ENCODE peak calls at places on chromosomes 11 and 22, in nine cellular contexts. D, H, U, N, E, O, K, B and J are unnamed samples.

GRCh38 chr11:111691731-111692130 is 74.5 kb downstream of the PPP2R1B start:
- DNase-seq in D (no peak), H (no peak), U (no peak), N (no peak), E (no peak), O (no peak), K (no peak), B (no peak), J (no peak)

GRCh38 chr11:47333886-47334443 is 18.5 kb downstream of the MYBPC3 start:
- DNase-seq in D (no peak), H (no peak), U (no peak), N (no peak), E (no peak), O (no peak), K (no peak), B (no peak), J (no peak)

GRCh38 chr22:37229805-37230672 is 14.0 kb downstream of the RAC2 start:
- DNase-seq in D (no peak), H (peak), U (peak), N (peak), E (peak), O (no peak), K (peak), B (peak), J (no peak)

GRCh38 chr11:66529069-66529468 is 16.8 kb downstream of the ZDHHC24 start:
- DNase-seq in D (no peak), H (no peak), U (no peak), N (no peak), E (no peak), O (no peak), K (no peak), B (no peak), J (no peak)

GRCh38 chr11:68261749-68262543 is 9.8 kb downstream of the C11orf24 start:
- DNase-seq in D (no peak), H (no peak), U (no peak), N (no peak), E (no peak), O (no peak), K (no peak), B (no peak), J (no peak)

GRCh38 chr11:81007046-81007445 is 1566.2 kb upstream of the TENM4 start:
- DNase-seq in D (no peak), H (no peak), U (peak), N (no peak), E (peak), O (no peak), K (no peak), B (no peak), J (no peak)

GRCh38 chr11:114358711-114359110 is 41.6 kb downstream of the C11orf71 start:
- DNase-seq in D (no peak), H (no peak), U (peak), N (no peak), E (no peak), O (no peak), K (no peak), B (no peak), J (no peak)

GRCh38 chr11:103024086-103024485 is 67.9 kb downstream of the DCUN1D5 start:
- DNase-seq in D (no peak), H (no peak), U (no peak), N (no peak), E (no peak), O (no peak), K (no peak), B (no peak), J (no peak)

GRCh38 chr11:9138612-9139579 is 47.5 kb upstream of the SCUBE2 start:
- DNase-seq in D (peak), H (no peak), U (peak), N (peak), E (peak), O (no peak), K (peak), B (peak), J (no peak)

GRCh38 chr11:85717360-85717927 is 31.4 kb upstream of the CCDC89 start:
- DNase-seq in D (no peak), H (no peak), U (no peak), N (no peak), E (no peak), O (no peak), K (no peak), B (no peak), J (no peak)

GRCh38 chr11:20739004-20739612 is 69.7 kb downstream of the NELL1 start:
- DNase-seq in D (no peak), H (no peak), U (no peak), N (no peak), E (no peak), O (no peak), K (no peak), B (no peak), J (no peak)

GRCh38 chr11:9461760-9462134 is 935 bp downstream of the ZNF143 start:
- DNase-seq in D (no peak), H (no peak), U (peak), N (no peak), E (peak), O (no peak), K (no peak), B (no peak), J (no peak)

GRCh38 chr11:44622190-44622650 is 56.8 kb downstream of the CD82 start:
- DNase-seq in D (no peak), H (no peak), U (no peak), N (peak), E (no peak), O (no peak), K (peak), B (no peak), J (no peak)

GRCh38 chr11:19243601-19244000 is 2.9 kb upstream of the E2F8 start:
- DNase-seq in D (no peak), H (no peak), U (no peak), N (no peak), E (no peak), O (no peak), K (no peak), B (no peak), J (no peak)

GRCh38 chr11:123308077-123308476 is 113.0 kb upstream of the CLMP start:
- DNase-seq in D (no peak), H (no peak), U (peak), N (no peak), E (peak), O (no peak), K (no peak), B (no peak), J (no peak)

GRCh38 chr22:47328550-47329243 is 566.2 kb downstream of the TBC1D22A start:
- DNase-seq in D (peak), H (no peak), U (peak), N (no peak), E (peak), O (no peak), K (no peak), B (no peak), J (no peak)

GRCh38 chr11:117664897-117665296 is 132.1 kb downstream of the DSCAML1 start:
- DNase-seq in D (no peak), H (no peak), U (no peak), N (no peak), E (no peak), O (no peak), K (peak), B (peak), J (peak)

GRCh38 chr11:78662811-78663210 is 88.1 kb upstream of the NARS2 start:
- DNase-seq in D (no peak), H (no peak), U (no peak), N (no peak), E (no peak), O (no peak), K (no peak), B (no peak), J (no peak)

GRCh38 chr11:123145661-123146060 is 49.4 kb downstream of the CLMP start:
- DNase-seq in D (no peak), H (no peak), U (no peak), N (no peak), E (no peak), O (no peak), K (no peak), B (no peak), J (peak)

GRCh38 chr11:95556342-95557151 is 233.0 kb downstream of the FAM76B start:
- DNase-seq in D (peak), H (no peak), U (peak), N (no peak), E (peak), O (no peak), K (no peak), B (no peak), J (no peak)

GRCh38 chr11:125343732-125344131 is 152.3 kb downstream of the FEZ1 start:
- DNase-seq in D (no peak), H (no peak), U (peak), N (no peak), E (peak), O (no peak), K (no peak), B (no peak), J (no peak)

GRCh38 chr11:122882809-122883681 is 486 bp downstream of the JHY start:
- DNase-seq in D (no peak), H (peak), U (no peak), N (peak), E (no peak), O (peak), K (peak), B (peak), J (peak)

GRCh38 chr11:123561046-123561781 is 93.2 kb downstream of the SCN3B start:
- DNase-seq in D (no peak), H (no peak), U (peak), N (peak), E (peak), O (peak), K (no peak), B (no peak), J (peak)

GRCh38 chr22:48885919-48886305 is 941.8 kb downstream of the BRD1 start:
- DNase-seq in D (no peak), H (no peak), U (no peak), N (no peak), E (no peak), O (no peak), K (no peak), B (no peak), J (no peak)

GRCh38 chr11:76443254-76443935 is 1.4 kb upstream of the EMSY start:
- DNase-seq in D (no peak), H (no peak), U (peak), N (no peak), E (peak), O (no peak), K (no peak), B (no peak), J (peak)

GRCh38 chr22:37260939-37261338 is 16.9 kb upstream of the RAC2 start:
- DNase-seq in D (no peak), H (peak), U (peak), N (peak), E (peak), O (peak), K (peak), B (peak), J (peak)

GRCh38 chr22:19526702-19527111 is 2.5 kb upstream of the CLDN5 start:
- DNase-seq in D (no peak), H (no peak), U (no peak), N (no peak), E (no peak), O (peak), K (no peak), B (no peak), J (no peak)

GRCh38 chr11:64324692-64325469 is 7.0 kb downstream of the PRDX5 start:
- DNase-seq in D (no peak), H (no peak), U (no peak), N (no peak), E (no peak), O (no peak), K (no peak), B (no peak), J (no peak)